ENCODE peak calls at places on chromosomes 11 and 22, in nine cellular contexts. F is CD4-positive, alpha-beta T cell; J is activated CD8-positive, alpha-beta T cell treated with anti-CD3 and anti-CD28 coated beads for 36 hours; W is HFFc6; A is Calu3; N is cardiac muscle cell; V is kidney; T is mammary epithelial cell; C is AG10803. O is an unnamed sample.
A peak's percentile ranks its signal among the peaks of the same experiment; 100 is the strongest.

GRCh38 chr11:2121227-2122130 is 17.7 kb downstream of the IGF2 start:
- DNase-seq in W (no peak), T (no peak), N (no peak), J (no peak), V (no peak), A (no peak), C (no peak), F (no peak), O (no peak)

GRCh38 chr22:49975543-49976389 is 15.2 kb downstream of the PIM3 start:
- DNase-seq in V (peak; percentile 78), A (no peak), C (peak; percentile 24), J (peak; percentile 80), F (no peak), T (no peak), N (peak; percentile 33), W (no peak), O (no peak)

GRCh38 chr22:29793396-29793795 is 26.2 kb downstream of the UQCR10 start:
- DNase-seq in C (no peak), N (no peak), V (no peak), F (no peak), A (no peak), T (no peak), W (no peak), J (no peak), O (no peak)

GRCh38 chr22:39896313-39896996 is 2.9 kb upstream of the ENTHD1 start:
- DNase-seq in N (no peak), J (no peak), F (no peak), C (no peak), W (no peak), V (no peak), A (no peak), T (no peak), O (no peak)

GRCh38 chr11:13140873-13141655 is 131.9 kb downstream of the RASSF10 start:
- DNase-seq in N (no peak), C (no peak), A (no peak), F (no peak), W (no peak), T (peak; percentile 92), J (no peak), V (no peak), O (no peak)

GRCh38 chr11:131486937-131487336 is 116.5 kb downstream of the NTM start:
- DNase-seq in C (no peak), A (no peak), N (no peak), J (no peak), T (no peak), W (no peak), V (no peak), F (no peak), O (no peak)

GRCh38 chr11:63459586-63459985 is 31.4 kb downstream of the PLAAT5 start:
- DNase-seq in F (no peak), J (no peak), W (no peak), A (no peak), N (no peak), C (no peak), V (no peak), T (no peak), O (no peak)

GRCh38 chr11:133934599-133935550 is 21.9 kb downstream of the IGSF9B start:
- DNase-seq in W (peak; percentile 81), F (no peak), N (peak; percentile 92), V (no peak), T (peak; percentile 92), J (peak; percentile 35), A (peak; percentile 80), C (peak; percentile 40), O (peak; percentile 95)

GRCh38 chr22:37498289-37498909 is 12.2 kb upstream of the MFNG start:
- DNase-seq in A (peak; percentile 71), J (peak; percentile 84), T (no peak), F (peak; percentile 61), N (no peak), V (no peak), W (no peak), C (no peak), O (no peak)

GRCh38 chr11:83881428-83881827 is 595.3 kb upstream of the CCDC90B start:
- DNase-seq in T (no peak), V (no peak), C (no peak), W (no peak), J (no peak), N (no peak), A (no peak), F (no peak), O (no peak)

GRCh38 chr11:65014146-65014960 is at the start of gene ARL2:
- DNase-seq in W (no peak), T (peak; percentile 78), F (no peak), V (no peak), C (peak; percentile 17), J (peak; percentile 59), N (no peak), A (no peak), O (peak; percentile 77)

GRCh38 chr11:64060263-64060860 is 24.6 kb downstream of the FLRT1 start:
- DNase-seq in A (no peak), C (no peak), T (no peak), W (no peak), F (no peak), V (no peak), N (no peak), J (no peak), O (no peak)

GRCh38 chr22:47619631-47620030 is 857.2 kb downstream of the TBC1D22A start:
- DNase-seq in C (no peak), J (no peak), W (no peak), F (no peak), V (no peak), N (no peak), T (no peak), A (no peak), O (no peak)

GRCh38 chr11:110031171-110031570 is 62.0 kb upstream of the ZC3H12C start:
- DNase-seq in A (no peak), N (no peak), F (no peak), V (no peak), C (no peak), J (no peak), W (no peak), T (no peak), O (no peak)

GRCh38 chr11:13668957-13669521 is 571 bp downstream of the FAR1 start:
- DNase-seq in N (peak; percentile 33), W (peak; percentile 8), C (peak; percentile 16), T (peak; percentile 53), V (peak; percentile 87), F (peak; percentile 22), A (peak; percentile 34), J (peak; percentile 63), O (peak; percentile 39)

GRCh38 chr11:68810164-68810563 is 31.6 kb downstream of the CPT1A start:
- DNase-seq in C (no peak), N (no peak), W (no peak), V (no peak), T (no peak), J (no peak), F (no peak), A (no peak), O (no peak)

GRCh38 chr11:12179019-12179418 is 68.6 kb downstream of the MICAL2 start:
- DNase-seq in A (peak; percentile 52), C (no peak), W (no peak), T (no peak), J (no peak), V (no peak), N (no peak), F (no peak), O (no peak)

GRCh38 chr11:64341851-64342791 is 2.1 kb downstream of the CCDC88B start:
- DNase-seq in C (peak; percentile 88), W (peak; percentile 88), F (peak; percentile 84), A (peak; percentile 96), N (peak; percentile 93), J (peak; percentile 94), V (peak; percentile 97), T (peak; percentile 91), O (peak; percentile 88)

DNA sequence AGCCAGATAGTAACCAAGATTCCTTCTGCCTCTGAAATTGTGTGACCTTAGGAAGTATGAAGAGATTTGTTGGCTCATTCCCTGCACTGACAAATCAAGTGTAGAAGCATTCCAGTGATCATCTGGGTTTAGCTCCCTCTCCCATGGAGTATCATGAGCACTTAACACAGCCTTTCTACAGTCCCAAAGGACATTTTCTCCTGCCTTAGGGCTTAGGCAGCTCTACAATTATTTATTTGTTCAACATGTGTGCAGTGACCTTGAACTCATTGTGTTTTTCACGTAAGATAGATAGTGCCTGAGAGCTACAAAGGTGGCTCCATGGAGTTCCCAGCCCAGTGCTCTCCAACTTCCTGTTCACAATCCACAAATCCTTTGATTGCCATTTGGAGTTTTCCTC is 94.8 kb upstream of the FAT3 start:
- DNase-seq in C (peak; percentile 29), N (no peak), T (no peak), J (no peak), W (no peak), V (no peak), F (no peak), A (no peak), O (no peak)
- TF ChIP-seq CTCF in C (no peak), N (no peak), T (no peak), J (no peak), W (no peak), V (no peak), F (no peak), A (no peak), O (no peak)

GRCh38 chr22:42623301-42623751 is 8.6 kb upstream of the POLDIP3 start:
- DNase-seq in J (no peak), V (no peak), C (no peak), T (no peak), N (no peak), W (no peak), A (no peak), F (no peak), O (no peak)
- TF ChIP-seq CTCF in J (no peak), V (no peak), C (no peak), T (no peak), N (no peak), W (no peak), A (no peak), F (no peak), O (no peak)

GRCh38 chr11:71307811-71308645 is 55.7 kb upstream of the SHANK2 start:
- DNase-seq in V (no peak), A (no peak), C (no peak), F (no peak), W (no peak), J (no peak), N (no peak), T (no peak), O (no peak)
- TF ChIP-seq CTCF in V (no peak), A (no peak), C (no peak), F (no peak), W (no peak), J (no peak), N (no peak), T (no peak), O (no peak)

DNA sequence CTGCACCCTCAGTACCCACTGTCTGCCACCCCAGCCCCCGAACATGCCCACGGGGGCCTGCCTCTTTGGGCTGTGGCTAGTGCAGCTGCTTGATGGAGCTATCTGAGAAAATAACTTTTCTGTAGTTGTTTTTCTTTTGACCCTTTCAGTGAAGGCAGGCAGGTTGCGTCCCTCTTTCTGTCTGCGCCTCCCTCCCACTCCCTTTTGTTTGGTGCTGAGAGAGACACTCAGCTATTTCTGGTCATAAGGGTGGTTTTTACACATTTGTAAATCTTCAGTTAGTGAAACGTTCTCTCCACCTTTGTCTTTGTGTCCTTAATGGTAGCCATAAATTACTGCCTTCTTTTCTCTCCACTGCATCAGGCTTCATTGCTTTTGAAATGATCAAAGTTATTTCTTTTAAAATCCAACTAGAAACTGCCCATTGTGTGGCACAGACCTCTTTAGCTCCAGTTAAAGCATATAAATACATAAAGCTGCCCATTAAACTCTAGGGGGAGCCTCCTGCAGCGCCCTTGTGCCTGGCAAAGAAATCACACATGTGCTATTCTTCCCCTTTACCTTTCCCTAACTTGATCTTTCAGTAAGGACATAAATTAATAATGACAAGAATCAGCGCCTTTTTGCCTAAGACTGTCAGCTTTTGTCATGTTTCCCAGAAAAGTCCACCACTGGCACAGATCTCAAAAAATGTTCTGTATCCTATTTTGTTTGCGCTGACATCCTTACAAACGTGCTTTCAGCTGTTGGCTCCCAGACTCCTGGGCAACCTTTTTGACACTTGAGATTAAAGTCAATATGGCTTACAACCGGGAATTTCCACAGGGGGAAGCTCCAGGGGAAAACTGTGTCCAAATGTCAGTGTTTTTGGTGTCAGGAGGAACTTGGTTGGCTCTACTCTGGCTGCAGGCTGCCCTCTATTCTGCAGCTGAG is 1.7 kb upstream of the SCUBE2 start:
- DNase-seq in T (no peak), V (no peak), N (peak; percentile 6), F (no peak), W (no peak), A (no peak), C (no peak), J (no peak), O (no peak)
- TF ChIP-seq CTCF in T (peak; percentile 28), V (no peak), N (peak; percentile 42), F (no peak), W (peak; percentile 32), A (peak; percentile 20), C (peak; percentile 23), J (no peak), O (peak; percentile 10)